ENCODE peak calls at places on chromosomes 4 and X, in four cellular contexts. N is anterior cingulate cortex, I is Daoy, R is HT1080. X is an unnamed sample.

GRCh38 chr4:71941001-71941400 is 90.8 kb upstream of the NPFFR2 start:
- DNase-seq in N (no peak), I (no peak), R (no peak), X (peak)

GRCh38 chr4:153166971-153167501 is 37.2 kb upstream of the TRIM2 start:
- DNase-seq in N (no peak), I (peak), R (peak), X (no peak)

GRCh38 chrX:71604141-71604540 is 14.2 kb downstream of the CXCR3 start:
- DNase-seq in N (no peak), I (no peak), R (no peak), X (peak)

GRCh38 chrX:9557508-9557907 is 92.7 kb downstream of the TBL1X start:
- DNase-seq in N (no peak), I (no peak), R (no peak), X (no peak)

GRCh38 chr4:7339751-7340552 is 94.8 kb downstream of the PSAPL1 start:
- DNase-seq in N (no peak), I (no peak), R (no peak), X (no peak)

GRCh38 chr4:24032371-24032989 is 142.6 kb upstream of the PPARGC1A start:
- DNase-seq in N (no peak), I (peak), R (peak), X (peak)

GRCh38 chr4:82799006-82799881 is 648 bp upstream of the SCD5 start:
- DNase-seq in N (no peak), I (no peak), R (no peak), X (no peak)

GRCh38 chrX:9847071-9847470 is 60.8 kb downstream of the SHROOM2 start:
- DNase-seq in N (no peak), I (peak), R (peak), X (peak)

GRCh38 chrX:115679460-115679859 is 118.5 kb downstream of the PLS3 start:
- DNase-seq in N (no peak), I (peak), R (peak), X (peak)

GRCh38 chr4:181418491-181418890 is 824.7 kb upstream of the TENM3 start:
- DNase-seq in N (no peak), I (no peak), R (no peak), X (no peak)

X was measured in myocyte.